ENCODE peak calls at places on chromosomes 11 and 22, in seven cellular contexts. One of them, this sample, is unnamed.

GRCh38 chr22:39524753-39525657 is 4.6 kb downstream of the ATF4 start:
- DNase-seq in stimulated activated CD4-positive, alpha-beta T cell treated with anti-CD3 and anti-CD28 coated beads, TNF-alpha, amount 100 ng/mL, for 48 hours: no peak
- DNase-seq in substantia nigra: no peak
- DNase-seq in MV-4-11: no peak
- DNase-seq in neural progenitor cell: no peak
- DNase-seq in ACHN: no peak
- DNase-seq in Ammon's horn: no peak
- DNase-seq in this sample: no peak

GRCh38 chr11:2652857-2653643 is 46.7 kb downstream of the KCNQ1OT1 start:
- DNase-seq in stimulated activated CD4-positive, alpha-beta T cell treated with anti-CD3 and anti-CD28 coated beads, TNF-alpha, amount 100 ng/mL, for 48 hours: no peak
- DNase-seq in substantia nigra: no peak
- DNase-seq in MV-4-11: no peak
- DNase-seq in neural progenitor cell: no peak
- DNase-seq in ACHN: no peak
- DNase-seq in Ammon's horn: no peak
- DNase-seq in this sample: no peak

GRCh38 chr11:699116-699508 is 3.5 kb downstream of the TMEM80 start:
- DNase-seq in stimulated activated CD4-positive, alpha-beta T cell treated with anti-CD3 and anti-CD28 coated beads, TNF-alpha, amount 100 ng/mL, for 48 hours: no peak
- DNase-seq in substantia nigra: no peak
- DNase-seq in MV-4-11: no peak
- DNase-seq in neural progenitor cell: no peak
- DNase-seq in ACHN: no peak
- DNase-seq in Ammon's horn: no peak
- DNase-seq in this sample: no peak

GRCh38 chr11:107683807-107684206 is 28.0 kb downstream of the SLN start:
- DNase-seq in stimulated activated CD4-positive, alpha-beta T cell treated with anti-CD3 and anti-CD28 coated beads, TNF-alpha, amount 100 ng/mL, for 48 hours: no peak
- DNase-seq in substantia nigra: no peak
- DNase-seq in MV-4-11: no peak
- DNase-seq in neural progenitor cell: peak; percentile 31
- DNase-seq in ACHN: peak; percentile 32
- DNase-seq in Ammon's horn: no peak
- DNase-seq in this sample: no peak

GRCh38 chr22:39999144-39999757 is 4.5 kb downstream of the FAM83F start:
- DNase-seq in stimulated activated CD4-positive, alpha-beta T cell treated with anti-CD3 and anti-CD28 coated beads, TNF-alpha, amount 100 ng/mL, for 48 hours: no peak
- DNase-seq in substantia nigra: no peak
- DNase-seq in MV-4-11: peak; percentile 93
- DNase-seq in neural progenitor cell: peak; percentile 57
- DNase-seq in ACHN: no peak
- DNase-seq in Ammon's horn: no peak
- DNase-seq in this sample: no peak

GRCh38 chr22:23305321-23305910 is 125.1 kb downstream of the BCR start:
- DNase-seq in stimulated activated CD4-positive, alpha-beta T cell treated with anti-CD3 and anti-CD28 coated beads, TNF-alpha, amount 100 ng/mL, for 48 hours: no peak
- DNase-seq in substantia nigra: no peak
- DNase-seq in MV-4-11: no peak
- DNase-seq in neural progenitor cell: no peak
- DNase-seq in ACHN: peak; percentile 6
- DNase-seq in Ammon's horn: no peak
- DNase-seq in this sample: no peak

GRCh38 chr11:111006207-111006606 is 239.3 kb upstream of the POU2AF2 start:
- DNase-seq in stimulated activated CD4-positive, alpha-beta T cell treated with anti-CD3 and anti-CD28 coated beads, TNF-alpha, amount 100 ng/mL, for 48 hours: no peak
- DNase-seq in substantia nigra: no peak
- DNase-seq in MV-4-11: no peak
- DNase-seq in neural progenitor cell: no peak
- DNase-seq in ACHN: no peak
- DNase-seq in Ammon's horn: no peak
- DNase-seq in this sample: no peak

GRCh38 chr22:30009478-30009877 is 70.8 kb upstream of the HORMAD2 start:
- DNase-seq in stimulated activated CD4-positive, alpha-beta T cell treated with anti-CD3 and anti-CD28 coated beads, TNF-alpha, amount 100 ng/mL, for 48 hours: no peak
- DNase-seq in substantia nigra: no peak
- DNase-seq in MV-4-11: no peak
- DNase-seq in neural progenitor cell: no peak
- DNase-seq in ACHN: no peak
- DNase-seq in Ammon's horn: no peak
- DNase-seq in this sample: no peak

GRCh38 chr22:41603873-41604332 is 14.3 kb upstream of the PMM1 start:
- DNase-seq in stimulated activated CD4-positive, alpha-beta T cell treated with anti-CD3 and anti-CD28 coated beads, TNF-alpha, amount 100 ng/mL, for 48 hours: peak; percentile 34
- DNase-seq in substantia nigra: no peak
- DNase-seq in MV-4-11: peak; percentile 87
- DNase-seq in neural progenitor cell: no peak
- DNase-seq in ACHN: no peak
- DNase-seq in Ammon's horn: no peak
- DNase-seq in this sample: peak; percentile 54

GRCh38 chr11:42524534-42525227 is 787.1 kb upstream of the API5 start:
- DNase-seq in stimulated activated CD4-positive, alpha-beta T cell treated with anti-CD3 and anti-CD28 coated beads, TNF-alpha, amount 100 ng/mL, for 48 hours: peak; percentile 6
- DNase-seq in substantia nigra: peak; percentile 50
- DNase-seq in MV-4-11: peak; percentile 80
- DNase-seq in neural progenitor cell: peak; percentile 84
- DNase-seq in ACHN: peak; percentile 50
- DNase-seq in Ammon's horn: peak; percentile 88
- DNase-seq in this sample: peak; percentile 75

This sample was measured in Kasumi-1.